ENCODE peak calls at places on chromosomes 12 and 14, in five cellular contexts. O, K, B, Y and Z are unnamed samples.

GRCh38 chr12:86601550-86602308 is 345.5 kb upstream of the MGAT4C start:
- DNase-seq in K (no peak), B (no peak), Y (no peak), O (no peak), Z (no peak)

GRCh38 chr12:1875608-1876007 is 42.8 kb downstream of the CACNA2D4 start:
- DNase-seq in O (no peak), Y (no peak), B (no peak), K (no peak), Z (no peak)

GRCh38 chr14:55351111-55351510 is 60.5 kb downstream of the ATG14 start:
- DNase-seq in K (no peak), Y (no peak), B (no peak), O (no peak), Z (no peak)

GRCh38 chr12:57461904-57462306 is 2.3 kb downstream of the GLI1 start:
- DNase-seq in K (no peak), Y (no peak), B (no peak), O (no peak), Z (no peak)

GRCh38 chr14:91693342-91693741 is 38.5 kb downstream of the CATSPERB start:
- DNase-seq in K (peak; percentile 6), Y (peak; percentile 14), B (no peak), O (no peak), Z (no peak)

GRCh38 chr14:91755560-91755959 is 23.7 kb upstream of the CATSPERB start:
- DNase-seq in B (peak; percentile 2), K (peak; percentile 76), Y (no peak), O (no peak), Z (no peak)

GRCh38 chr12:130375888-130376287 is 38.2 kb downstream of the PIWIL1 start:
- DNase-seq in B (no peak), O (no peak), K (no peak), Y (no peak), Z (no peak)

GRCh38 chr12:9902539-9903228 is 21.4 kb downstream of the KLRF2 start:
- DNase-seq in Y (no peak), K (no peak), O (peak; percentile 34), B (no peak), Z (no peak)

GRCh38 chr14:61101803-61102548 is 120.9 kb downstream of the SLC38A6 start:
- DNase-seq in B (no peak), K (no peak), O (peak; percentile 75), Y (peak; percentile 58), Z (no peak)

GRCh38 chr14:94769413-94770250 is at the start of gene GSC:
- DNase-seq in O (peak; percentile 89), Y (peak; percentile 4), B (no peak), K (no peak), Z (no peak)

GRCh38 chr14:79781882-79782281 is 429.4 kb downstream of the DIO2 start:
- DNase-seq in B (no peak), K (no peak), Y (no peak), O (no peak), Z (no peak)

GRCh38 chr12:26845984-26846383 is 13.0 kb upstream of the ITPR2 start:
- DNase-seq in Y (no peak), K (peak; percentile 57), B (no peak), O (no peak), Z (no peak)

GRCh38 chr14:57834001-57834598 is 31.8 kb downstream of the SLC35F4 start:
- DNase-seq in B (no peak), O (no peak), K (no peak), Y (no peak), Z (no peak)

GRCh38 chr14:95503365-95504134 is 12.9 kb downstream of the SYNE3 start:
- DNase-seq in Y (no peak), B (no peak), O (no peak), K (no peak), Z (no peak)

GRCh38 chr12:11553871-11554533 is 95.5 kb upstream of the ETV6 start:
- DNase-seq in B (peak; percentile 56), O (peak; percentile 88), K (peak; percentile 34), Y (peak; percentile 38), Z (peak; percentile 13)

GRCh38 chr14:99556134-99556791 is 47.7 kb downstream of the CCDC85C start:
- DNase-seq in K (peak; percentile 37), B (no peak), Y (no peak), O (no peak), Z (no peak)

GRCh38 chr14:83255015-83255726 is 1721.5 kb upstream of the SEL1L start:
- DNase-seq in Y (peak; percentile 91), K (no peak), O (no peak), B (no peak), Z (no peak)

GRCh38 chr12:110001596-110001995 is 2.4 kb downstream of the ANKRD13A start:
- DNase-seq in Y (no peak), K (no peak), O (no peak), B (no peak), Z (no peak)

GRCh38 chr12:120363274-120363855 is 5.6 kb downstream of the MSI1 start:
- DNase-seq in B (no peak), O (peak; percentile 29), Y (no peak), K (no peak), Z (no peak)

GRCh38 chr12:104494137-104494815 is 37.5 kb downstream of the CHST11 start:
- DNase-seq in K (no peak), Y (no peak), O (no peak), B (no peak), Z (no peak)

GRCh38 chr12:104715562-104716182 is 242.4 kb downstream of the SLC41A2 start:
- DNase-seq in O (no peak), Y (no peak), B (no peak), K (no peak), Z (no peak)

GRCh38 chr12:67515679-67516363 is 132.7 kb upstream of the DYRK2 start:
- DNase-seq in O (no peak), K (no peak), B (no peak), Y (no peak), Z (no peak)

GRCh38 chr12:22034709-22035506 is 11.1 kb upstream of the CMAS start:
- DNase-seq in Y (no peak), K (no peak), O (no peak), B (no peak), Z (no peak)

GRCh38 chr14:95523818-95524448 is 7.5 kb upstream of the SYNE3 start:
- DNase-seq in B (no peak), Y (no peak), O (peak; percentile 33), K (peak; percentile 79), Z (no peak)

GRCh38 chr14:22318951-22319350 is 270.1 kb downstream of the DAD1 start:
- DNase-seq in B (no peak), Y (no peak), O (no peak), K (no peak), Z (no peak)

GRCh38 chr12:69008510-69008909 is 75.5 kb upstream of the CPM start:
- DNase-seq in O (no peak), Y (peak; percentile 66), B (no peak), K (no peak), Z (no peak)

GRCh38 chr14:22814945-22815713 is at the start of gene SLC7A7:
- DNase-seq in K (no peak), Y (peak; percentile 58), O (peak; percentile 15), B (no peak), Z (no peak)

GRCh38 chr12:65728348-65728912 is 95.9 kb upstream of the HMGA2 start:
- DNase-seq in B (no peak), Y (no peak), K (no peak), O (no peak), Z (no peak)
- H3K27ac ChIP-seq in B (peak overlapping the region; percentile 98), Y (no peak overlapping the region), K (no peak overlapping the region), O (no peak overlapping the region), Z (no peak overlapping the region)

DNA sequence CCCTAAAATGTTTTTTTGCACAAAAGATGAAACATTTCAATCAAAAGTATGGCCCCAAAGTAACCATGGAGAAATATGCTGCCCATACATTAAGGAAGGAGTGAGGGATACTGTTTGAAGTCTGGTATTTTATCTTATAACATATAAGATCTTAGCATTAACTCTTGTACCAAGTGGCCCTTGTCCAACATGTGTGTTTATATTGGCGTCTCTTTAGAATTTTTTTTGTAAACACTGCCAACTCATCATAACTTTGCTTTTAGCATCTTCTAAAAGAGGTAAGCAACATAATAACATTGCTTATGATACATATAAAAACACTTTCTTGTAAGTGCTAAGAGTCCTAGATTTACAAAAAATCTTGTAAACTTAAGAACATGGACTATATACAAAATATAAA is 419.7 kb downstream of the ADAMTS20 start:
- DNase-seq in K (no peak), B (no peak), O (no peak), Y (no peak), Z (no peak)
- TF ChIP-seq POLR2AphosphoS5 in K (no peak), B (no peak), O (no peak), Y (no peak), Z (no peak)

GRCh38 chr14:89855961-89856360 is 98.6 kb downstream of the EFCAB11 start:
- DNase-seq in Y (no peak), B (no peak), O (no peak), K (no peak), Z (no peak)

GRCh38 chr14:89851031-89851430 is 103.5 kb downstream of the EFCAB11 start:
- DNase-seq in O (no peak), B (no peak), K (no peak), Y (no peak), Z (no peak)

GRCh38 chr14:89858084-89858483 is 96.4 kb downstream of the EFCAB11 start:
- DNase-seq in O (no peak), K (no peak), Y (no peak), B (no peak), Z (no peak)

GRCh38 chr14:89856871-89857345 is 97.6 kb downstream of the EFCAB11 start:
- DNase-seq in Y (no peak), K (no peak), B (no peak), O (no peak), Z (no peak)

DNA sequence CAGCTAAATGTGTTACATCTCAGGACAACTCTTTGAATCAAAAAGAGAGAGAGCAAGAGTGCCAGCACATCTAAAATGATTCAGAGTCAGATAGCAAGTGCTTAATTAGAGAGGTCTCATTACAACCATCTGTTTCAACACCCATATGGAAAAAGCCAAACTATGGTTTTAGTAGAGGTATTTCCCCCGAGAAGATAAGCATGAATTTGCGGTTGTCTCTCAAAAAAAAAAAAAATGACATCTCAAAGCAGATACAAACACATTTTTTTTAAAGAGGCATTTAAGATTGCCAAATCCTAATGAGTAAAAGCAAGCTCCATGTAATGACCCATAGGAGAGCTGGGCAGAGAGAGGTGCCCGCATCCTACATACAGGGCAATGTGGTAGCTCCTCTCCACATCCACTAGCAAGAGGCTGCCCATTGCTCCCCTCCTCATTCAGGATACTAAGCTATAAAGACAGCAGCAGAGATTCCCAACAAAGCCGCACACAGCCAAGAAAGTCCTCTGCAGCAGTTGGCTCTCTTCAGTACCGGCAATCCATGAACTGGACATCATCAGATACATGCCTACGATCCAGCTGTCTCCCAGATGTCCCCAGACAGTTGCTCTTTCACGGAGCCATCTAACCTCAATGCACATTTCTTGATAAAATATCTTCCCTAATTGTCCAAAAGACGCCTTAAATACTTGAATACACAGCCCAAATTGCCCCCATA is 100.4 kb downstream of the EFCAB11 start:
- DNase-seq in K (no peak), Y (no peak), O (no peak), B (no peak), Z (no peak)
- TF ChIP-seq REST in K (no peak), Y (no peak), O (no peak), B (no peak), Z (no peak)

DNA sequence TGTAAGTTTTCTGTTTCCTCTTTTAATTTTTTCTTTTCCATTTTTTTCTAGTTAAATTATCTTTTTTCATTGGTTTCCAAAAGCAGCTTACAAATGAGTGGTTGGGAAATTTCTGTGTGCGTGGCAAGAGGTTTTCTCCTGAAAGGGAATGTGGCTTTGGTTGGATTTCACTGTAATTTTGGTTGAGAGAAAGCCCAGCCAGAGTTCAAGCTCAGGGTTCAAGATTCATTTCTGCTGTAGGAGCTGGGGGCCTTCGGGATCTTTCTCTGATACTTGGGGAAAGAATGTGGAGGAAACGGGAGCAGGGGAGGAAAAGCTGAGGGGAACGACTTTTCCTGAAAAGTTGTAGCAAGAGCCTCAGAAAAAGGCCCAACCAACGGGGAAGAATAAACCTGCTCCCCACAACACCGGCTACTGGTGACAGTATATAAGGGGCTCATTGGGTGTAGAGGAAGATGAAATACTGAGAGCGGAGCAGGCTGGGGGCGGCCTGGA is 1.8 kb downstream of the HOXC10 start:
- DNase-seq in Y (no peak), O (no peak), B (no peak), K (no peak), Z (no peak)
- H3K27ac ChIP-seq in Y (no peak overlapping the region), O (no peak overlapping the region), B (no peak overlapping the region), K (no peak overlapping the region), Z (peak overlapping the region; percentile 99)